ENCODE peak calls at places on chromosome 2, in ten cellular contexts. U is PC-3, T is tibial artery, P is HCT116, A is AG09309, Q is suprapubic skin, E is pancreas, K is right lobe of liver, B is astrocyte, W is Peyer's patch. I is an unnamed sample.

GRCh38 chr2:98028931-98029717 is 33.4 kb upstream of the TMEM131 start:
- DNase-seq in K (no peak), Q (no peak), W (no peak), B (no peak), T (no peak), U (no peak), A (no peak), E (no peak), P (no peak), I (no peak)

GRCh38 chr2:200509608-200510433 is at the start of gene KCTD18:
- DNase-seq in K (peak), B (peak), E (peak), A (peak), Q (peak), P (peak), T (peak), W (peak), U (peak), I (peak)

GRCh38 chr2:187612857-187613256 is 58.6 kb upstream of the TFPI start:
- DNase-seq in Q (no peak), U (no peak), K (no peak), P (no peak), W (no peak), E (no peak), A (peak), B (no peak), T (no peak), I (no peak)

GRCh38 chr2:128369626-128370467 is 51.2 kb upstream of the HS6ST1 start:
- DNase-seq in T (peak), W (no peak), U (no peak), E (no peak), Q (no peak), A (no peak), B (no peak), K (no peak), P (no peak), I (no peak)

GRCh38 chr2:206635016-206635415 is 7.3 kb upstream of the FAM237A start:
- DNase-seq in B (peak), T (no peak), A (no peak), E (no peak), K (no peak), U (no peak), W (no peak), Q (no peak), P (no peak), I (no peak)

GRCh38 chr2:167264380-167264779 is 376.1 kb downstream of the XIRP2 start:
- DNase-seq in T (no peak), U (peak), W (no peak), Q (no peak), E (no peak), P (no peak), B (no peak), K (no peak), A (no peak), I (peak)

GRCh38 chr2:23381084-23381483 is 3.9 kb upstream of the KLHL29 start:
- DNase-seq in T (peak), K (peak), P (peak), E (peak), U (peak), Q (no peak), A (no peak), B (peak), W (no peak), I (peak)

GRCh38 chr2:45450633-45451032 is 160.4 kb downstream of the SRBD1 start:
- DNase-seq in A (no peak), W (no peak), K (no peak), B (no peak), E (peak), U (no peak), Q (no peak), T (no peak), P (no peak), I (no peak)

GRCh38 chr2:105129722-105130232 is 91.9 kb downstream of the MRPS9 start:
- DNase-seq in U (no peak), P (no peak), E (no peak), W (no peak), T (no peak), A (no peak), K (no peak), Q (no peak), B (no peak), I (no peak)

GRCh38 chr2:120453635-120453998 is 107.7 kb downstream of the INHBB start:
- DNase-seq in U (peak), B (peak), Q (no peak), E (no peak), W (no peak), K (no peak), T (no peak), P (no peak), A (no peak), I (no peak)

GRCh38 chr2:171281116-171281515 is 120.4 kb upstream of the TLK1 start:
- DNase-seq in P (no peak), K (no peak), U (no peak), E (no peak), Q (no peak), W (no peak), T (no peak), B (no peak), A (no peak), I (no peak)

GRCh38 chr2:127637236-127637630 is 8.7 kb upstream of the GPR17 start:
- DNase-seq in K (no peak), E (no peak), W (no peak), T (no peak), B (no peak), U (no peak), P (no peak), Q (no peak), A (no peak), I (no peak)

GRCh38 chr2:213137064-213137463 is 14.3 kb downstream of the IKZF2 start:
- DNase-seq in U (no peak), P (no peak), E (no peak), B (no peak), T (no peak), A (no peak), K (no peak), W (no peak), Q (no peak), I (no peak)

GRCh38 chr2:241505086-241505780 is 3.2 kb downstream of the STK25 start:
- DNase-seq in W (no peak), E (no peak), B (no peak), T (no peak), K (no peak), A (no peak), U (no peak), Q (no peak), P (no peak), I (no peak)

GRCh38 chr2:100677611-100678185 is 114.9 kb downstream of the PDCL3 start:
- DNase-seq in K (no peak), E (no peak), A (no peak), B (no peak), T (no peak), W (no peak), U (no peak), Q (no peak), P (no peak), I (no peak)

GRCh38 chr2:40318931-40319330 is 133.0 kb downstream of the SLC8A1 start:
- DNase-seq in K (no peak), Q (no peak), E (no peak), P (no peak), U (no peak), B (no peak), W (no peak), A (no peak), T (no peak), I (no peak)

GRCh38 chr2:131520526-131520925 is 7.2 kb upstream of the CCDC74A start:
- DNase-seq in K (no peak), P (no peak), Q (peak), W (no peak), B (no peak), E (no peak), A (no peak), T (no peak), U (no peak), I (no peak)

GRCh38 chr2:15677141-15677911 is 85.7 kb downstream of the DDX1 start:
- DNase-seq in B (no peak), K (no peak), T (no peak), P (no peak), U (no peak), Q (no peak), E (no peak), A (no peak), W (no peak), I (no peak)

GRCh38 chr2:55771612-55772011 is 78.0 kb upstream of the PNPT1 start:
- DNase-seq in Q (no peak), K (no peak), T (no peak), W (no peak), B (peak), P (peak), E (no peak), A (no peak), U (peak), I (peak)

GRCh38 chr2:218802595-218802994 is 20.6 kb downstream of the CYP27A1 start:
- DNase-seq in A (no peak), T (no peak), B (no peak), E (no peak), W (no peak), K (no peak), Q (no peak), U (no peak), P (no peak), I (no peak)

GRCh38 chr2:28754321-28754720 is 2.7 kb downstream of the PPP1CB start:
- DNase-seq in A (no peak), Q (no peak), K (no peak), P (no peak), W (no peak), T (no peak), U (peak), B (no peak), E (no peak), I (no peak)

GRCh38 chr2:241035142-241035817 is 36.9 kb downstream of the SNED1 start:
- DNase-seq in A (no peak), Q (peak), U (no peak), K (peak), T (no peak), P (no peak), B (no peak), E (no peak), W (peak), I (no peak)

GRCh38 chr2:155377178-155377780 is 678.8 kb downstream of the KCNJ3 start:
- DNase-seq in T (no peak), K (no peak), W (no peak), P (peak), A (peak), Q (no peak), E (no peak), B (peak), U (peak), I (peak)

GRCh38 chr2:26459991-26460612 is 17.8 kb downstream of the OTOF start:
- DNase-seq in P (no peak), T (peak), U (no peak), Q (no peak), K (peak), W (no peak), B (no peak), A (no peak), E (no peak), I (no peak)

GRCh38 chr2:191350826-191351225 is 105.6 kb downstream of the MYO1B start:
- DNase-seq in U (peak), A (no peak), T (no peak), B (peak), E (no peak), P (no peak), W (no peak), K (no peak), Q (no peak), I (peak)

GRCh38 chr2:174846218-174846617 is 81.9 kb upstream of the CHRNA1 start:
- DNase-seq in A (no peak), B (no peak), U (no peak), P (no peak), E (no peak), K (no peak), T (no peak), Q (no peak), W (no peak), I (no peak)
- TF ChIP-seq CTCF in A (no peak), B (no peak), U (no peak), P (no peak), E (no peak), K (no peak), T (no peak), Q (no peak), W (no peak), I (no peak)

GRCh38 chr2:188786368-188786781 is 187.8 kb upstream of the COL3A1 start:
- DNase-seq in Q (no peak), A (peak), U (peak), E (no peak), B (peak), T (no peak), W (no peak), P (peak), K (no peak), I (peak)

GRCh38 chr2:188789951-188790350 is 184.2 kb upstream of the COL3A1 start:
- DNase-seq in W (no peak), B (no peak), U (no peak), P (no peak), A (no peak), Q (no peak), E (no peak), T (no peak), K (no peak), I (no peak)

GRCh38 chr2:188787661-188788044 is 186.5 kb upstream of the COL3A1 start:
- DNase-seq in W (no peak), T (no peak), P (peak), A (no peak), Q (no peak), E (no peak), K (no peak), B (peak), U (no peak), I (no peak)

GRCh38 chr2:188787002-188787660 is 187.0 kb upstream of the COL3A1 start:
- DNase-seq in T (no peak), A (peak), W (no peak), P (peak), E (no peak), U (peak), Q (no peak), B (peak), K (no peak), I (peak)

GRCh38 chr2:188788621-188789020 is 185.6 kb upstream of the COL3A1 start:
- DNase-seq in A (no peak), Q (no peak), W (peak), U (peak), B (peak), T (peak), P (peak), K (no peak), E (peak), I (peak)
- H3K4me3 ChIP-seq in A (no peak), Q (no peak), W (no peak), U (no peak), B (no peak), T (no peak), P (no peak), K (no peak), E (no peak), I (no peak)

GRCh38 chr2:13413989-13414388 is 697.3 kb downstream of the TRIB2 start:
- DNase-seq in Q (no peak), T (no peak), B (no peak), W (no peak), E (no peak), P (no peak), K (no peak), A (no peak), U (no peak), I (peak)
- TF ChIP-seq CTCF in Q (no peak), T (no peak), B (no peak), W (no peak), E (no peak), P (no peak), K (no peak), A (no peak), U (no peak), I (no peak)

DNA sequence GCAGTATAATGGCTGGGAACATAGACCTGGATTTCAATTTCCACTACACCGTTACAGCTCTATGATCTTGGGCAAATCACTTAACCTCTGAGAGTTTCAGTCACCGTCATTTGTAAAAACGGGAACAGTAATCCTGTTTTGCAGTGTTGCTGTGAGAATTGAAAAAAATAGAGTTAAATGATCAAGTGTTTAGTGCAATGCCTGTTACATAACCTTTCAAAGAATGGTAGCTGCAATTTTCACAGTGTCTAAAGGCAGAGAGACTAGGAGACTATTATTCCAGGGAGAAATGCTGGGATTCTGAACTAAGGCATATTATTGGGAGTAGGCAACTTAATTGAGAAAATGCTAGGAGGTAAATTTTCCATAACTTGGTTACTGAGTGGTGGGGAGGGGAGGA is 2.0 kb downstream of the AGPS start:
- DNase-seq in Q (no peak), U (no peak), A (no peak), K (no peak), B (no peak), P (no peak), T (no peak), W (no peak), E (no peak), I (no peak)
- H3K4me3 ChIP-seq in Q (no peak), U (peak), A (no peak), K (no peak), B (peak), P (no peak), T (no peak), W (no peak), E (no peak), I (no peak)

GRCh38 chr2:114082731-114083433 is 193.0 kb downstream of the ACTR3 start:
- DNase-seq in K (no peak), T (no peak), A (no peak), B (no peak), W (no peak), Q (no peak), P (no peak), U (no peak), E (peak), I (no peak)

GRCh38 chr2:114085992-114086391 is 196.1 kb downstream of the ACTR3 start:
- DNase-seq in A (no peak), U (no peak), B (no peak), P (no peak), E (no peak), K (no peak), W (no peak), T (no peak), Q (no peak), I (no peak)

GRCh38 chr2:114085238-114085637 is 195.3 kb downstream of the ACTR3 start:
- DNase-seq in T (no peak), P (no peak), K (no peak), A (no peak), B (no peak), Q (no peak), U (no peak), E (no peak), W (no peak), I (no peak)

GRCh38 chr2:114079366-114080004 is 189.6 kb downstream of the ACTR3 start:
- DNase-seq in E (no peak), B (no peak), Q (no peak), T (no peak), U (no peak), A (no peak), P (no peak), W (no peak), K (no peak), I (no peak)

GRCh38 chr2:114083717-114084387 is 194.0 kb downstream of the ACTR3 start:
- DNase-seq in W (no peak), Q (no peak), K (no peak), E (no peak), B (no peak), U (no peak), T (no peak), P (no peak), A (no peak), I (no peak)
- TF ChIP-seq CTCF in W (no peak), Q (no peak), K (no peak), E (no peak), B (no peak), U (no peak), T (no peak), P (no peak), A (no peak), I (no peak)

GRCh38 chr2:237923507-237924163 is 43.2 kb upstream of the UBE2F start:
- DNase-seq in E (peak), A (no peak), T (peak), P (peak), B (peak), Q (no peak), U (no peak), W (peak), K (peak), I (peak)

GRCh38 chr2:237920673-237921072 is 46.1 kb upstream of the UBE2F start:
- DNase-seq in A (no peak), B (no peak), E (no peak), U (no peak), Q (no peak), P (no peak), W (no peak), K (no peak), T (peak), I (no peak)

GRCh38 chr2:237924164-237924534 is 42.7 kb upstream of the UBE2F start:
- DNase-seq in Q (no peak), U (no peak), K (no peak), W (no peak), B (no peak), E (no peak), T (peak), A (no peak), P (no peak), I (no peak)

GRCh38 chr2:237921967-237922492 is 44.8 kb upstream of the UBE2F start:
- DNase-seq in P (no peak), B (no peak), E (no peak), Q (no peak), A (no peak), T (peak), U (no peak), K (no peak), W (no peak), I (no peak)

DNA sequence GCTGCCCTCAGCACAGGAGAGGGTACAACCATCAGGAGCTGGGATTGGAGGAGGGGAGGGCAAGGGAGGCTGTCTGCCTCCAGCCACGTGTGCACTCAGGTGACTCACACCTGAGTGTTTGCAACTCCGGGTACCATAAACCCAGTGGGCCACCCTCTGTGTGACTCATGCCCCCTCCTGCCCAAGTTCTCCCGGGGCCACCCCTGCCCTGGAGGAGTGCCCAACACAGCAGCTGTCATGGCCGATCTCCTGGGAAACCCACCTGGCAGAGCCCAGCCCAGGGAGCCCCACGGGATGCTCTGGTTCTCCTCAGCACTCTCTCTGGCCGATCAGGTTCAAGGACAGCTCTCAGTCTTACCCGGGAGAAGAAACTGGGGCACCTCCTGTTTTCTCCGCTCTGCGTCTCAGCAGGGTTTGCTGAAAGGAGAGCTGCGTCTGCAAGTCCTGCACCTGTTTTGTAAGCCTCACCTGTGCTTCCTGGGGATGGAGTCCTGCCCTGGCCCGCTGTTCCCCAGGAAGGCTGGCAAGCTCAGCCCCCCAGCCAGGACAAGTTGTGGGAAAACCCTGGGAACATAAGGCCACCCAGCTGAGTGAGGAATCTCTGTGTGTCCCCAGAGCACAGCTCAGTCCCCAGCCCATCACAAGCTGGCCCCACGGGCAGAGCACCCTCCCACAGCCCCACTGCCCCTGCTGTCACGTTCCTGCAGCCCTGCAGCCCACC is 44.0 kb upstream of the UBE2F start:
- DNase-seq in T (peak), E (peak), U (peak), P (peak), K (no peak), Q (no peak), B (no peak), A (no peak), W (no peak), I (peak)
- H3K4me3 ChIP-seq in T (peak), E (no peak), U (no peak), P (peak), K (no peak), Q (peak), B (no peak), A (no peak), W (no peak), I (no peak)

DNA sequence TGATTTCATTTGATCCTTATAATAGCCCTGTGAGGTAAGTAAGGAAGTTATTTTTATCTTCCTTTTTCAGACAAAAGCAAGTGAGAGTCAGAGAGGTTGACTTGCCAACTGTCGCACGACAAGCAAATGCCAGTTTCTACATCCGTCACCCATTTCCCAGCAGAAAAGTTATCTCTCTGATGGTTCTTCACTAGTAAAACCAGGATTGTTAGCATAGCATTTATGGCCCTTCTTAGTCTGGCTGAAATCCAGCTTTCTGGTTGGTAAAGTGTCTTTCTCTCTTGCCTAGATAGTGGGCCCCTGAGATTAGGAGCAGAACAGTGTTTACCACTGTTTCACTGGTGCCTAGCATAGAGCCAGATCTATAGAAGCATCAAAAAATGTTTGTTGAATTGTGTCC is 7.1 kb upstream of the XDH start:
- DNase-seq in K (no peak), Q (no peak), A (no peak), W (no peak), E (no peak), T (no peak), B (no peak), U (no peak), P (no peak), I (no peak)
- TF ChIP-seq CTCF in K (no peak), Q (no peak), A (no peak), W (no peak), E (no peak), T (no peak), B (no peak), U (no peak), P (no peak), I (no peak)